ENCODE peak calls at places on chromosomes 4 and X, in nine cellular contexts. A, L, F, C, K, S, I, B and Q are unnamed samples.

GRCh38 chr4:8033067-8033755 is 93.5 kb upstream of the AFAP1 start:
- DNase-seq in A (no peak), F (no peak), S (no peak), I (no peak), L (no peak), C (no peak), K (no peak), B (no peak), Q (no peak)

GRCh38 chrX:110671068-110671803 is 124.4 kb downstream of the CHRDL1 start:
- DNase-seq in I (peak), F (peak), L (no peak), S (no peak), C (no peak), B (no peak), K (no peak), A (peak), Q (no peak)

GRCh38 chr4:186226521-186227189 is 652 bp upstream of the KLKB1 start:
- DNase-seq in S (no peak), I (no peak), F (no peak), B (no peak), L (no peak), K (no peak), C (no peak), A (no peak), Q (no peak)

GRCh38 chrX:85590638-85591037 is 211.2 kb upstream of the POF1B start:
- DNase-seq in S (no peak), B (no peak), C (no peak), K (no peak), F (no peak), A (no peak), I (no peak), L (no peak), Q (no peak)

GRCh38 chrX:38803609-38804480 is 2.6 kb downstream of the MID1IP1 start:
- DNase-seq in A (peak), F (peak), C (peak), I (peak), S (peak), K (peak), B (peak), L (peak), Q (peak)

GRCh38 chr4:130849985-130850632 is 1754.2 kb downstream of the C4orf33 start:
- DNase-seq in F (peak), I (peak), L (no peak), K (no peak), S (no peak), B (no peak), A (peak), C (no peak), Q (no peak)

GRCh38 chr4:35934370-35934981 is 309.8 kb downstream of the ARAP2 start:
- DNase-seq in K (peak), F (peak), I (peak), B (no peak), S (no peak), L (no peak), C (peak), A (peak), Q (peak)

GRCh38 chr4:6195602-6196319 is 4.6 kb downstream of the JAKMIP1 start:
- DNase-seq in F (no peak), B (no peak), C (no peak), A (no peak), I (no peak), K (no peak), S (no peak), L (no peak), Q (no peak)

GRCh38 chr4:20592666-20593065 is 107.6 kb upstream of the PACRGL start:
- DNase-seq in S (no peak), B (no peak), C (no peak), F (peak), K (no peak), A (peak), L (no peak), I (no peak), Q (no peak)

GRCh38 chrX:17377047-17377692 is 2.2 kb downstream of the NHS start:
- DNase-seq in C (no peak), I (no peak), B (no peak), A (peak), K (peak), S (peak), F (peak), L (no peak), Q (peak)

GRCh38 chrX:115341421-115341820 is 51.9 kb downstream of the LUZP4 start:
- DNase-seq in A (no peak), F (no peak), C (no peak), L (no peak), S (no peak), I (no peak), K (no peak), B (no peak), Q (no peak)

GRCh38 chr4:56026596-56026995 is 77.9 kb downstream of the CEP135 start:
- DNase-seq in B (no peak), S (no peak), L (no peak), C (no peak), I (no peak), A (peak), K (no peak), F (peak), Q (no peak)

GRCh38 chr4:2462218-2462991 is 6.5 kb upstream of the RNF4 start:
- DNase-seq in L (peak), C (peak), F (peak), K (peak), B (peak), S (peak), I (peak), A (peak), Q (no peak)

GRCh38 chr4:158172558-158173258 is at the start of gene GASK1B:
- DNase-seq in C (peak), S (no peak), K (peak), B (no peak), L (peak), I (peak), A (peak), F (peak), Q (peak)

GRCh38 chrX:101744085-101744484 is 84.4 kb upstream of the ARMCX2 start:
- DNase-seq in S (no peak), F (peak), I (no peak), K (no peak), B (no peak), L (no peak), A (peak), C (no peak), Q (no peak)

GRCh38 chr4:121072080-121072835 is at the start of gene NDNF:
- DNase-seq in A (peak), F (peak), B (peak), S (peak), L (no peak), C (no peak), I (peak), K (peak), Q (no peak)

GRCh38 chr4:184451726-184452125 is 22.6 kb downstream of the IRF2 start:
- DNase-seq in I (no peak), C (peak), S (no peak), F (no peak), L (no peak), K (no peak), A (no peak), B (no peak), Q (no peak)

GRCh38 chr4:41125558-41126311 is 88.6 kb downstream of the APBB2 start:
- DNase-seq in K (no peak), S (no peak), B (no peak), C (no peak), F (no peak), A (no peak), L (no peak), I (no peak), Q (no peak)

GRCh38 chr4:147360301-147360700 is 120.6 kb upstream of the EDNRA start:
- DNase-seq in S (no peak), B (no peak), A (peak), C (no peak), K (peak), F (peak), I (no peak), L (no peak), Q (no peak)

GRCh38 chr4:177239878-177240277 is 69.8 kb upstream of the NEIL3 start:
- DNase-seq in C (no peak), B (no peak), A (no peak), L (no peak), I (no peak), K (no peak), F (peak), S (no peak), Q (no peak)